ENCODE peak calls at places on chromosome 17, in six cellular contexts. R is anterior cingulate cortex, Z is left cardiac atrium, G is fibroblast of the conjunctiva, O is nucleus accumbens, K is epithelial cell of esophagus. T is an unnamed sample.

GRCh38 chr17:27481327-27481726 is 25.1 kb downstream of the KSR1 start:
- DNase-seq in R (no peak), Z (no peak), G (no peak), O (no peak), K (no peak), T (no peak)

GRCh38 chr17:83075270-83075880 is 4.0 kb upstream of the METRNL start:
- DNase-seq in R (no peak), Z (no peak), G (no peak), O (no peak), K (no peak), T (no peak)

GRCh38 chr17:27671591-27671910 is 40.6 kb downstream of the LGALS9 start:
- DNase-seq in R (no peak), Z (no peak), G (no peak), O (no peak), K (no peak), T (no peak)

GRCh38 chr17:72539981-72540897 is 419.4 kb downstream of the SOX9 start:
- DNase-seq in R (peak), Z (peak), G (peak), O (peak), K (peak), T (peak)

GRCh38 chr17:40095944-40096791 is 4.2 kb downstream of the NR1D1 start:
- DNase-seq in R (no peak), Z (peak), G (no peak), O (no peak), K (no peak), T (no peak)

GRCh38 chr17:28492352-28493310 is 13.5 kb upstream of the FOXN1 start:
- DNase-seq in R (no peak), Z (no peak), G (no peak), O (no peak), K (peak), T (no peak)

GRCh38 chr17:54968954-54969400 is 412 bp downstream of the STXBP4 start:
- DNase-seq in R (no peak), Z (no peak), G (no peak), O (no peak), K (peak), T (peak)

GRCh38 chr17:34781071-34781470 is 180.2 kb downstream of the CCT6B start:
- DNase-seq in R (no peak), Z (no peak), G (no peak), O (no peak), K (no peak), T (no peak)

GRCh38 chr17:49574945-49575523 is 637 bp upstream of the NXPH3 start:
- DNase-seq in R (no peak), Z (no peak), G (no peak), O (no peak), K (no peak), T (no peak)

GRCh38 chr17:27893834-27894503 is 804 bp upstream of the LYRM9 start:
- DNase-seq in R (no peak), Z (no peak), G (no peak), O (no peak), K (no peak), T (no peak)

GRCh38 chr17:46194393-46195216 is 1.4 kb upstream of the KANSL1 start:
- DNase-seq in R (no peak), Z (no peak), G (peak), O (no peak), K (peak), T (peak)

GRCh38 chr17:44559288-44560249 is 2.3 kb downstream of the FZD2 start:
- DNase-seq in R (no peak), Z (no peak), G (no peak), O (no peak), K (no peak), T (no peak)

GRCh38 chr17:27984816-27985215 is 57.7 kb upstream of the NLK start:
- DNase-seq in R (no peak), Z (peak), G (no peak), O (no peak), K (no peak), T (no peak)

GRCh38 chr17:78127888-78128615 is 503 bp downstream of the TMC6 start:
- DNase-seq in R (peak), Z (no peak), G (no peak), O (no peak), K (peak), T (no peak)

GRCh38 chr17:66514227-66514806 is 211.9 kb downstream of the PRKCA start:
- DNase-seq in R (no peak), Z (no peak), G (no peak), O (no peak), K (peak), T (peak)

GRCh38 chr17:59329558-59330313 is 1.7 kb upstream of the YPEL2 start:
- DNase-seq in R (peak), Z (peak), G (peak), O (peak), K (peak), T (peak)

GRCh38 chr17:60154616-60155426 is 5.0 kb downstream of the CA4 start:
- DNase-seq in R (peak), Z (no peak), G (peak), O (no peak), K (peak), T (peak)

GRCh38 chr17:79420318-79421243 is 190.3 kb downstream of the RBFOX3 start:
- DNase-seq in R (no peak), Z (no peak), G (peak), O (peak), K (no peak), T (peak)

GRCh38 chr17:52035336-52035915 is 123.1 kb downstream of the CA10 start:
- DNase-seq in R (peak), Z (no peak), G (no peak), O (peak), K (no peak), T (no peak)

GRCh38 chr17:20703781-20704180 is 124.3 kb downstream of the CDRT15L2 start:
- DNase-seq in R (no peak), Z (no peak), G (no peak), O (no peak), K (no peak), T (no peak)

GRCh38 chr17:77423589-77424451 is 283.1 kb downstream of the SEC14L1 start:
- DNase-seq in R (peak), Z (peak), G (peak), O (peak), K (peak), T (peak)

GRCh38 chr17:8622191-8622590 is 8.3 kb downstream of the MYH10 start:
- DNase-seq in R (no peak), Z (no peak), G (no peak), O (no peak), K (no peak), T (peak)

GRCh38 chr17:50817838-50818237 is 17.5 kb upstream of the WFIKKN2 start:
- DNase-seq in R (no peak), Z (no peak), G (no peak), O (no peak), K (peak), T (no peak)

GRCh38 chr17:34683390-34683789 is 104.0 kb downstream of the TMEM132E start:
- DNase-seq in R (no peak), Z (no peak), G (no peak), O (no peak), K (no peak), T (no peak)

GRCh38 chr17:48254896-48255295 is 147.3 kb downstream of the SNX11 start:
- DNase-seq in R (no peak), Z (no peak), G (no peak), O (no peak), K (peak), T (peak)

GRCh38 chr17:17551361-17551760 is 40.1 kb downstream of the PEMT start:
- DNase-seq in R (no peak), Z (peak), G (no peak), O (no peak), K (no peak), T (no peak)

GRCh38 chr17:17580662-17581470 is 10.6 kb downstream of the PEMT start:
- DNase-seq in R (no peak), Z (no peak), G (no peak), O (no peak), K (no peak), T (no peak)

GRCh38 chr17:65362826-65363225 is 198.6 kb downstream of the AXIN2 start:
- DNase-seq in R (no peak), Z (no peak), G (no peak), O (no peak), K (peak), T (peak)

GRCh38 chr17:79464310-79465010 is 146.4 kb downstream of the RBFOX3 start:
- DNase-seq in R (no peak), Z (no peak), G (no peak), O (no peak), K (no peak), T (no peak)

GRCh38 chr17:32486701-32487459 is at the start of gene CDK5R1:
- DNase-seq in R (peak), Z (peak), G (no peak), O (peak), K (peak), T (peak)

GRCh38 chr17:3959921-3960601 is 4.2 kb downstream of the ATP2A3 start:
- DNase-seq in R (no peak), Z (no peak), G (no peak), O (no peak), K (no peak), T (no peak)

GRCh38 chr17:48044851-48045250 is 3.3 kb upstream of the NFE2L1 start:
- DNase-seq in R (no peak), Z (no peak), G (no peak), O (no peak), K (no peak), T (no peak)

GRCh38 chr17:50259484-50260324 is 14.6 kb upstream of the TMEM92 start:
- DNase-seq in R (no peak), Z (no peak), G (no peak), O (no peak), K (no peak), T (no peak)

GRCh38 chr17:29176500-29177351 is 3.5 kb downstream of the MYO18A start:
- DNase-seq in R (no peak), Z (peak), G (no peak), O (no peak), K (peak), T (no peak)

GRCh38 chr17:18185391-18185790 is 1.8 kb downstream of the ALKBH5 start:
- DNase-seq in R (no peak), Z (no peak), G (no peak), O (no peak), K (peak), T (peak)